ENCODE peak calls at places on chromosomes 3 and 15, in five cellular contexts. P is Panc1, W is GM23338, T is A549, B is GM12878. R is an unnamed sample.

GRCh38 chr15:31081568-31082250 is 19.8 kb downstream of the TRPM1 start:
- DNase-seq in P (no peak), W (no peak), T (no peak), B (no peak), R (no peak)

GRCh38 chr15:25803036-25803435 is 60.1 kb downstream of the ATP10A start:
- DNase-seq in P (no peak), W (no peak), T (no peak), B (no peak), R (no peak)

GRCh38 chr3:127074900-127075360 is 92.0 kb downstream of the PLXNA1 start:
- DNase-seq in P (no peak), W (peak), T (no peak), B (peak), R (peak)

GRCh38 chr3:190036631-190037030 is 84.1 kb downstream of the P3H2 start:
- DNase-seq in P (no peak), W (no peak), T (no peak), B (no peak), R (no peak)

GRCh38 chr15:40357723-40358491 is at the start of gene DISP2:
- DNase-seq in P (no peak), W (peak), T (peak), B (no peak), R (no peak)

GRCh38 chr15:89749526-89749925 is 1.5 kb downstream of the MESP1 start:
- DNase-seq in P (no peak), W (no peak), T (no peak), B (no peak), R (no peak)

GRCh38 chr15:31328425-31328998 is 1.9 kb downstream of the KLF13 start:
- DNase-seq in P (no peak), W (no peak), T (peak), B (no peak), R (no peak)

GRCh38 chr3:154294016-154294415 is 30.3 kb downstream of the DHX36 start:
- DNase-seq in P (no peak), W (no peak), T (no peak), B (no peak), R (no peak)

GRCh38 chr3:132573657-132574260 is 23.3 kb upstream of the ACKR4 start:
- DNase-seq in P (no peak), W (no peak), T (no peak), B (no peak), R (no peak)

GRCh38 chr15:76345880-76346665 is 9.5 kb downstream of the ISL2 start:
- DNase-seq in P (no peak), W (peak), T (no peak), B (no peak), R (no peak)

GRCh38 chr3:131228522-131228921 is 153.1 kb upstream of the NUDT16 start:
- DNase-seq in P (no peak), W (peak), T (no peak), B (no peak), R (no peak)

GRCh38 chr3:12287727-12288465 is 974 bp upstream of the PPARG start:
- DNase-seq in P (no peak), W (peak), T (peak), B (no peak), R (peak)

GRCh38 chr3:68256635-68257034 is 602.2 kb upstream of the SUCLG2 start:
- DNase-seq in P (no peak), W (peak), T (peak), B (no peak), R (no peak)

DNA sequence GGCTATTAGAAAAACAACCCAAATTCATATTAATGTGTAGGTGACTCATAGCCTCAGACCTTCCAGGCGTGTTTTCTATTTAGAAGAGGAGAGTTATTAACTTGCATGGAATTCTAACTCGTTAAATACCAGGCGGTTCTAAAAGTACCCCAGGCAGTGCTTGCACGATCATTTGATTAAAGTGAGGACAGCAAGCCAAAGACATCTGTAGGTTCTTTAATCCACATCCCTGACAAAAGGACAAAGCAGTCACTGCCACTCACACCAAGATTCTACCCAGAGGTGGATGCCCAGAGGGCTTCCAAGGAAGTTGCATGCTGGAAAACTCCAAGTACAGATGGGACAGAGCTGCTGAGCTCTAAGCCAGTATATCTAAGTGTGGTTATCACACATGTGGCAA is 372.1 kb downstream of the ROBO2 start:
- DNase-seq in P (no peak), W (no peak), T (no peak), B (no peak), R (no peak)
- TF ChIP-seq REST in P (no peak), W (no peak), T (no peak), B (no peak), R (no peak)

GRCh38 chr3:82012775-82013174 is 251.3 kb upstream of the GBE1 start:
- DNase-seq in P (no peak), W (no peak), T (no peak), B (no peak), R (no peak)
- TF ChIP-seq CTCF in P (peak), W (peak), T (peak), B (peak), R (peak)

GRCh38 chr3:108293858-108294257 is 2.5 kb upstream of the HHLA2 start:
- DNase-seq in P (no peak), W (no peak), T (no peak), B (no peak), R (peak)
- TF ChIP-seq REST in P (no peak), W (no peak), T (no peak), B (no peak), R (no peak)

GRCh38 chr3:38264779-38265178 is 833 bp upstream of the SLC22A13 start:
- DNase-seq in P (no peak), W (no peak), T (no peak), B (no peak), R (no peak)
- TF ChIP-seq CTCF in P (no peak), W (no peak), T (no peak), B (no peak), R (no peak)

DNA sequence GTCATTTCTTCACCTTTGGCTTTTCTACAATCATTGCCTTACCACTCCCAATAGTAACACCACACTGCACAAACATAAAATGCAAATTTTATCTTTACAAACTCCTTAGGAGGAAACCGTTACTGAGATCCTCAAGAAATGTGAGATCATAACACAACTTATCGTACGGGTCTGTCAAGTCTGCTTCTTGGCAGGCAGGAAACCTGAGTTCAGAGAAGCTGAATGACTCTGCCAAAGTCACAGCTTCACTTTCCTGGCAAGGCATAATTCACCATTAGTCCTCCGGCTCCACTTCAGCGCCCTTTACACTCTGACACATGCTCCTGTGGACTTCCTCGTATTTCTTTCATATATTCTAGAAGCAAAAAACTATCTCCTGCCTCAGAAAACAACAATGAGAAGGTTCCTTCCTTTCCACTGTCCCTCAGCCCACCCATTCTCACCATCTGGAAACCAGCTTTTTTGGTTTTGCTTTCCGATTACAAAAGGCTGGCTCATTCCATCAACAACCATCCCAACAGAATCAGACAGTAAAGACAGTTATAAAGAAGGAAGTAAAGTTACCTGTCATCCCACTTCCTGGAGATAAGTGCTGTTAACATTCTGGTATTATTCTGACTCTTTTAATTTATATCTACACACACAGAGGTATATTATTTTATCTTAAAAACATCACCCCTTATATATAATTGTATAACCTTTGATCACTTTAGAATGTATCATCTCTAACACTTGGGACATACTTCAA is 223.4 kb downstream of the STT3B start:
- DNase-seq in P (no peak), W (no peak), T (no peak), B (no peak), R (no peak)
- TF ChIP-seq REST in P (no peak), W (no peak), T (no peak), B (no peak), R (no peak)

GRCh38 chr3:51800758-51801140 is 21.7 kb upstream of the IQCF6 start:
- DNase-seq in P (no peak), W (no peak), T (no peak), B (no peak), R (no peak)
- TF ChIP-seq CTCF in P (no peak), W (no peak), T (no peak), B (no peak), R (no peak)

GRCh38 chr3:10445561-10445960 is 59.8 kb downstream of the ATP2B2 start:
- DNase-seq in P (no peak), W (no peak), T (no peak), B (no peak), R (no peak)

GRCh38 chr3:10447110-10447509 is 58.3 kb downstream of the ATP2B2 start:
- DNase-seq in P (no peak), W (no peak), T (no peak), B (no peak), R (no peak)

GRCh38 chr3:10448544-10448943 is 56.8 kb downstream of the ATP2B2 start:
- DNase-seq in P (no peak), W (no peak), T (no peak), B (no peak), R (no peak)

GRCh38 chr3:10449436-10449835 is 56.0 kb downstream of the ATP2B2 start:
- DNase-seq in P (no peak), W (no peak), T (no peak), B (no peak), R (no peak)

DNA sequence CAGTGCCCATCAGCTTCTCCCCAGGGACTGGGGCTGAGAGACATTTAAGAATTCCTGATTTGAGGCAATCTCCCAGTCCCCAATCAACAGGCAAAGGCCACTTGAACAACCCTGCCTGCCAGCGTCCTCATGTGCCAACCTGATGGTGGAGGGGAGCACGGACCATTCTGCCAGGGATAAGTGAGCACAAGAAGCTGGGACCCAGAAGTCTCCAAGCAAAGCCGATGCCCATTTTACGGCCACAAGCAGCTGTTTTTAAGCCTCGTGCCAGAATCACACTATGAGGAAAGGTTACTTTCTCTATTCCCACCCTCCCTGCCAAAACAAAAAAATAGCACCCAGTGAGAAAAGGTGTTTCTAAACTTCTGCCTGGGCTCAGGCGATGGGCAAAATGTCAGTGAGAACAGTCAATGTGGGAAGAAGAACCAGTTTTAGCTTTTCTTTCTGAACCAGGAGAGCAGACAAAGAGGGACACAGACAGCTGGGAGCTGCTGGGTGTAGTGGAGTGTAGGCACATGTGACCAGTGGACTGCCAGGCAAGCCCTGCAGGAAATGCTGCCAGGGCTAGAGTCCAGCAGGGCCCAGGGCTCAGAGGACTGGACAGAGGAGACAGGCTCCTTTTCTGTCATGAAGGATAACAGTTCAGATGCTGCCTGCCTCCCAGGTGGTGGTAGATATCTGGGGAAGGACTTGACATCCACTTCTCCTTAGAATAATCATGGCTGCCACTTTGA is 57.7 kb downstream of the ATP2B2 start:
- DNase-seq in P (no peak), W (no peak), T (no peak), B (no peak), R (no peak)
- TF ChIP-seq REST in P (no peak), W (no peak), T (no peak), B (no peak), R (no peak)

GRCh38 chr3:103791786-103792515 is 1357.1 kb downstream of the ZPLD1 start:
- DNase-seq in P (no peak), W (no peak), T (no peak), B (no peak), R (no peak)

GRCh38 chr3:103796068-103796467 is 1361.3 kb downstream of the ZPLD1 start:
- DNase-seq in P (no peak), W (no peak), T (no peak), B (no peak), R (no peak)

GRCh38 chr3:103794656-103795055 is 1359.8 kb downstream of the ZPLD1 start:
- DNase-seq in P (no peak), W (peak), T (no peak), B (no peak), R (no peak)
- TF ChIP-seq CTCF in P (peak), W (peak), T (no peak), B (peak), R (no peak)

R was measured in HL-60.